ENCODE peak calls at places on chromosomes 6 and 20, in five cellular contexts. Y, J, F, L and U are unnamed samples.

GRCh38 chr6:56490994-56491393 is 151.7 kb downstream of the DST start:
- DNase-seq in L (no peak), Y (no peak), F (peak), J (no peak), U (no peak)

GRCh38 chr6:3849681-3850450 is 693 bp downstream of the FAM50B start:
- DNase-seq in Y (no peak), F (peak), J (no peak), L (peak), U (peak)

GRCh38 chr20:46308258-46309157 is at the start of gene CDH22:
- DNase-seq in J (peak), F (peak), L (peak), Y (no peak), U (peak)

GRCh38 chr6:78533426-78533825 is 333.9 kb upstream of the IRAK1BP1 start:
- DNase-seq in L (no peak), J (no peak), F (no peak), Y (no peak), U (no peak)

GRCh38 chr6:72458521-72458920 is 163.3 kb upstream of the KCNQ5 start:
- DNase-seq in Y (no peak), L (no peak), F (no peak), J (no peak), U (no peak)

GRCh38 chr6:34324738-34325444 is 67.6 kb downstream of the NUDT3 start:
- DNase-seq in L (no peak), F (peak), Y (no peak), J (no peak), U (no peak)

GRCh38 chr6:150998992-150999975 is 133.8 kb downstream of the MTHFD1L start:
- DNase-seq in J (no peak), L (no peak), Y (no peak), F (no peak), U (peak)

GRCh38 chr6:57216235-57217101 is 5.6 kb downstream of the RAB23 start:
- DNase-seq in Y (no peak), J (no peak), F (no peak), L (no peak), U (no peak)

GRCh38 chr6:168526841-168527281 is 85.9 kb downstream of the SMOC2 start:
- DNase-seq in L (peak), Y (peak), J (no peak), F (peak), U (no peak)

GRCh38 chr20:36478137-36478905 is 63.0 kb upstream of the MYL9 start:
- DNase-seq in Y (no peak), L (no peak), J (no peak), F (no peak), U (no peak)

GRCh38 chr20:32208499-32209154 is 947 bp downstream of the POFUT1 start:
- DNase-seq in F (no peak), J (no peak), L (no peak), Y (no peak), U (no peak)

GRCh38 chr20:40900816-40901215 is 127.8 kb upstream of the TOP1 start:
- DNase-seq in Y (no peak), F (no peak), J (no peak), L (no peak), U (no peak)

GRCh38 chr6:141394565-141395051 is 738.1 kb upstream of the GJE1 start:
- DNase-seq in L (no peak), F (no peak), Y (no peak), J (no peak), U (no peak)

GRCh38 chr20:4667371-4667773 is 54.3 kb upstream of the PRND start:
- DNase-seq in L (no peak), J (no peak), Y (no peak), F (no peak), U (no peak)

GRCh38 chr6:169172435-169172834 is 81.2 kb downstream of the THBS2 start:
- DNase-seq in Y (no peak), L (no peak), F (peak), J (no peak), U (no peak)

GRCh38 chr20:53255102-53255710 is 283.0 kb downstream of the TSHZ2 start:
- DNase-seq in Y (no peak), F (no peak), J (no peak), L (no peak), U (no peak)

GRCh38 chr6:50087231-50087954 is 37.7 kb upstream of the DEFB112 start:
- DNase-seq in F (peak), L (no peak), Y (no peak), J (no peak), U (no peak)

GRCh38 chr6:36386495-36387439 is 702 bp downstream of the ETV7 start:
- DNase-seq in L (peak), J (peak), Y (no peak), F (peak), U (peak)

GRCh38 chr6:150547511-150548222 is 52.0 kb upstream of the PLEKHG1 start:
- DNase-seq in J (no peak), Y (no peak), F (no peak), L (peak), U (no peak)

GRCh38 chr6:169224185-169224695 is 29.4 kb downstream of the THBS2 start:
- DNase-seq in Y (no peak), J (no peak), L (no peak), F (peak), U (no peak)

GRCh38 chr6:45378324-45378926 is 691 bp upstream of the SUPT3H start:
- DNase-seq in L (peak), Y (no peak), J (no peak), F (no peak), U (no peak)

GRCh38 chr6:158020811-158021210 is 39.1 kb downstream of the SYNJ2 start:
- DNase-seq in Y (no peak), F (no peak), J (no peak), L (no peak), U (no peak)

GRCh38 chr6:30887901-30888300 is 3.6 kb downstream of the DDR1 start:
- DNase-seq in L (no peak), Y (no peak), F (no peak), J (no peak), U (no peak)

GRCh38 chr6:16487953-16488674 is 249.7 kb downstream of the GMPR start:
- DNase-seq in J (no peak), Y (no peak), F (no peak), L (no peak), U (no peak)

GRCh38 chr20:17856024-17856564 is 112.5 kb downstream of the SNX5 start:
- DNase-seq in Y (no peak), J (no peak), F (no peak), L (peak), U (no peak)

GRCh38 chr6:48449002-48449401 is 338.0 kb upstream of the PTCHD4 start:
- DNase-seq in F (no peak), L (no peak), Y (no peak), J (no peak), U (peak)

GRCh38 chr20:48794360-48794759 is 33.4 kb downstream of the PREX1 start:
- DNase-seq in F (no peak), Y (no peak), L (no peak), J (no peak), U (no peak)

GRCh38 chr6:17987576-17988421 is at the start of gene KIF13A:
- DNase-seq in J (peak), L (peak), F (peak), Y (peak), U (peak)

GRCh38 chr20:50278684-50279531 is 88.3 kb downstream of the CEBPB start:
- DNase-seq in L (peak), F (peak), Y (no peak), J (no peak), U (no peak)
- TF ChIP-seq CTCF in L (peak), F (no peak), Y (peak), J (no peak), U (no peak)

GRCh38 chr6:166005846-166006592 is 161.6 kb downstream of the TBXT start:
- DNase-seq in Y (no peak), L (peak), F (peak), J (no peak), U (peak)
- H3K4me3 ChIP-seq in Y (peak), L (no peak), F (peak), J (no peak), U (peak)

DNA sequence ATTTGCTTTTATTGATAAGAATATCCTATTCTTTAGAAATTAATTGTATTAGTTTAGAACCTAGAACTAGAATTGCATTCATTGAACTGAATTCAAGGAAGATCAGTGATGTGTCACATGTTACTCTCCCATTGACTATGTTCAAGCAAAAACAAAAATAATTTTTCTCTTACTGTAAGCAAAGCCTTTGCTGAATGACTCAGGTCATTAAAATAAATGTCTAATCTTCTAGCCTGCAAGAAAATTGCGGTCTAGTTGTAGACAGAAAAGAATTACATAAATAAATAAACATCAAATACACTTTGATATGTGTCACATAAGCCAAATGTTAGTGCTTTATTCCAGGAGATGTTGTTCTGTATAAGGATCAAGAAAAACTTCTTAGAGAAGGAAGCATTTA is 387.9 kb downstream of the ADGRB3 start:
- DNase-seq in F (peak), L (no peak), Y (no peak), J (no peak), U (no peak)
- TF ChIP-seq CTCF in F (no peak), L (no peak), Y (no peak), J (no peak), U (no peak)

DNA sequence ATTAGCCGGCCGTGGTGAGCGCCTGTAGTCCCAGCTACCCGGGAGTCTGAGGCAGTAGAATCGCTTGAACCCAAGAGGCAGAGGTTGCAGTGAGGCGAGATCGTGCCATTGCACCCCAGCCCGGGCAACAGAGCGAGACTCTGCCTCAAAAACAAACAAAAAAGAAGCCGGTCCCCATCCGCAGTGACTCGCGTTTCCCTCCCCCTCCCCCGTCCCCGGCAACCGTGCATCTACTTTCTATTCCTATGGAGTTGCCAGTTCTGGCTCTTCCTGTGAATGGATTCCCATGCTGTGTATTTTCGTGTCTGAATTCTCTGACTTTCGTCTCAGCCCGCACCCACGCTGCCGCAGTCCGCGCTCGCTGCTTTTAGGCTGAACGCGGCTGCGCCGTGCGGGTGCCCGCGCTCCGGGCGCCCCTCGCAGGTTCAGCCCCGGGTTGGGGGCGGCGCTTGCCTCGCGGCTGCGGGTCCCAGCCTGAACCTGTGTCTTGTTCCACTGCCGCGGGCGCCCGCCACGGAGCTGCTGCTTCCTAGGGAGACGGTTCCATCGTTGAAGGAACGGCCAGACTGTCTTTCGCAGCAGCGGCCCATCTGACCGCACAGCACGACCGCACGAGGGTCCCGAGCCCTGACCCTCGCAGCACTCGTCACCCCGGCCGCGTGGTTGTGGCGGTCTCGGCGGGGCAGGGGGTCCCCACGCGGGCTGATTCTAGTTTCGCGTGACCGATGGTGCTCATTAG is 1.1 kb upstream of the MRGBP start:
- DNase-seq in J (peak), Y (no peak), L (no peak), F (peak), U (peak)
- H3K4me3 ChIP-seq in J (peak), Y (peak), L (peak), F (peak), U (peak)

GRCh38 chr20:15487682-15488081 is 1085.6 kb downstream of the KIF16B start:
- DNase-seq in J (no peak), Y (no peak), F (no peak), L (no peak), U (no peak)

GRCh38 chr20:15487030-15487429 is 1086.2 kb downstream of the KIF16B start:
- DNase-seq in J (no peak), Y (no peak), L (no peak), F (peak), U (no peak)

GRCh38 chr20:15476781-15477180 is 1096.5 kb downstream of the KIF16B start:
- DNase-seq in F (no peak), J (no peak), L (no peak), Y (no peak), U (no peak)

GRCh38 chr20:15482525-15482924 is 1090.7 kb downstream of the KIF16B start:
- DNase-seq in Y (no peak), L (no peak), J (no peak), F (no peak), U (no peak)
- TF ChIP-seq CTCF in Y (no peak), L (no peak), J (no peak), F (no peak), U (no peak)